ENCODE peak calls at places on chromosomes 16 and 17, in six cellular contexts. P is H1, I is neuronal stem cell, O is mesenchymal stem cell, U is IMR-90, X is trophoblast cell. L is an unnamed sample.

GRCh38 chr17:46143827-46144236 is 49.4 kb downstream of the KANSL1 start:
- DNase-seq in P (no peak), I (no peak), O (no peak), U (no peak), X (no peak), L (no peak)

GRCh38 chr16:85656351-85657266 is 32.1 kb downstream of the GINS2 start:
- DNase-seq in P (no peak), I (no peak), O (no peak), U (no peak), X (no peak), L (no peak)

GRCh38 chr16:57125969-57126368 is 33.6 kb downstream of the CPNE2 start:
- DNase-seq in P (no peak), I (no peak), O (no peak), U (no peak), X (no peak), L (no peak)

GRCh38 chr17:68697850-68698313 is 96.7 kb upstream of the FAM20A start:
- DNase-seq in P (no peak), I (no peak), O (peak; percentile 87), U (peak; percentile 68), X (peak; percentile 57), L (no peak)

GRCh38 chr17:81066072-81066471 is 31.1 kb downstream of the BAIAP2 start:
- DNase-seq in P (no peak), I (no peak), O (no peak), U (no peak), X (peak; percentile 46), L (no peak)

GRCh38 chr16:77414752-77415231 is 20.0 kb downstream of the ADAMTS18 start:
- DNase-seq in P (no peak), I (no peak), O (no peak), U (no peak), X (no peak), L (no peak)

GRCh38 chr16:68236804-68237242 is 896 bp upstream of the ESRP2 start:
- DNase-seq in P (no peak), I (no peak), O (no peak), U (no peak), X (no peak), L (no peak)

GRCh38 chr16:582614-583331 is 7.1 kb upstream of the RAB40C start:
- DNase-seq in P (peak; percentile 51), I (no peak), O (no peak), U (no peak), X (no peak), L (no peak)

GRCh38 chr16:46688101-46688656 is 799 bp downstream of the VPS35 start:
- DNase-seq in P (no peak), I (no peak), O (no peak), U (peak; percentile 20), X (no peak), L (no peak)

GRCh38 chr17:48636177-48637018 is 10.2 kb upstream of the HOXB9 start:
- DNase-seq in P (peak; percentile 98), I (peak; percentile 90), O (peak; percentile 94), U (peak; percentile 48), X (peak; percentile 85), L (peak; percentile 99)

GRCh38 chr16:70349783-70350182 is 3.1 kb downstream of the DDX19A start:
- DNase-seq in P (no peak), I (no peak), O (no peak), U (no peak), X (no peak), L (no peak)

GRCh38 chr17:47806026-47806912 is 15.3 kb downstream of the OSBPL7 start:
- DNase-seq in P (no peak), I (no peak), O (no peak), U (no peak), X (no peak), L (peak; percentile 17)

GRCh38 chr16:30723725-30724355 is 24.4 kb upstream of the PHKG2 start:
- DNase-seq in P (no peak), I (no peak), O (no peak), U (no peak), X (no peak), L (no peak)

GRCh38 chr16:17026600-17027242 is 444.0 kb downstream of the XYLT1 start:
- DNase-seq in P (no peak), I (no peak), O (no peak), U (no peak), X (no peak), L (no peak)

GRCh38 chr17:48860034-48860433 is 29.2 kb downstream of the CALCOCO2 start:
- DNase-seq in P (no peak), I (no peak), O (no peak), U (no peak), X (no peak), L (no peak)

GRCh38 chr16:35559911-35560636 is 2100.7 kb downstream of the TP53TG3F start:
- DNase-seq in P (no peak), I (no peak), O (no peak), U (no peak), X (no peak), L (no peak)

GRCh38 chr16:1257561-1258217 is 1.8 kb downstream of the TPSD1 start:
- DNase-seq in P (no peak), I (no peak), O (no peak), U (no peak), X (peak; percentile 58), L (no peak)

GRCh38 chr17:1752425-1752941 is 9.4 kb upstream of the SERPINF1 start:
- DNase-seq in P (no peak), I (no peak), O (no peak), U (no peak), X (no peak), L (peak; percentile 76)

GRCh38 chr16:26374279-26374925 is 682.6 kb downstream of the HS3ST4 start:
- DNase-seq in P (no peak), I (no peak), O (no peak), U (no peak), X (no peak), L (no peak)

GRCh38 chr16:50001144-50001543 is 23.9 kb upstream of the CNEP1R1 start:
- DNase-seq in P (no peak), I (no peak), O (no peak), U (no peak), X (no peak), L (no peak)

GRCh38 chr17:79399610-79400144 is 211.2 kb downstream of the RBFOX3 start:
- DNase-seq in P (no peak), I (no peak), O (no peak), U (no peak), X (no peak), L (no peak)

GRCh38 chr17:36148559-36149295 is 27.7 kb downstream of the TBC1D3B start:
- DNase-seq in P (peak; percentile 76), I (peak; percentile 65), O (peak; percentile 53), U (peak; percentile 55), X (peak; percentile 77), L (peak; percentile 89)

GRCh38 chr16:3059041-3059722 is 6.3 kb upstream of the IL32 start:
- DNase-seq in P (peak; percentile 96), I (peak; percentile 94), O (peak; percentile 94), U (peak; percentile 81), X (peak; percentile 96), L (peak; percentile 92)

GRCh38 chr17:7418472-7419152 is 1.5 kb upstream of the SPEM1 start:
- DNase-seq in P (no peak), I (no peak), O (no peak), U (no peak), X (no peak), L (no peak)

GRCh38 chr16:63363738-63364137 is 1327.5 kb upstream of the CDH8 start:
- DNase-seq in P (no peak), I (no peak), O (no peak), U (no peak), X (no peak), L (no peak)

GRCh38 chr16:30722443-30722842 is 23.5 kb downstream of the SRCAP start:
- DNase-seq in P (no peak), I (no peak), O (no peak), U (no peak), X (no peak), L (no peak)

GRCh38 chr17:72985882-72986720 is 106.4 kb downstream of the SLC39A11 start:
- DNase-seq in P (peak; percentile 84), I (peak; percentile 69), O (peak; percentile 66), U (peak; percentile 80), X (peak; percentile 88), L (peak; percentile 88)

GRCh38 chr17:34769049-34769448 is 189.7 kb downstream of the TMEM132E start:
- DNase-seq in P (no peak), I (no peak), O (no peak), U (no peak), X (no peak), L (no peak)
- H3K14ac ChIP-seq in P (no peak overlapping the region), I (no peak overlapping the region), O (no peak overlapping the region), U (no peak overlapping the region), X (no peak overlapping the region), L (no peak overlapping the region)

GRCh38 chr16:28974007-28974436 is 556 bp upstream of the SPNS1 start:
- DNase-seq in P (peak; percentile 71), I (peak; percentile 59), O (peak; percentile 80), U (peak; percentile 65), X (peak; percentile 70), L (peak; percentile 70)
- H4K8ac ChIP-seq in P (peak overlapping the region; percentile 89), I (no peak overlapping the region), O (peak overlapping the region; percentile 97), U (peak overlapping the region; percentile 97), X (peak overlapping the region; percentile 81), L (no peak overlapping the region)

GRCh38 chr16:12300946-12301500 is 324.5 kb downstream of the SNX29 start:
- DNase-seq in P (no peak), I (no peak), O (no peak), U (no peak), X (no peak), L (no peak)

GRCh38 chr16:12308060-12308459 is 331.5 kb downstream of the SNX29 start:
- DNase-seq in P (no peak), I (no peak), O (no peak), U (no peak), X (no peak), L (no peak)

GRCh38 chr16:12303649-12304048 is 327.1 kb downstream of the SNX29 start:
- DNase-seq in P (no peak), I (no peak), O (no peak), U (peak; percentile 17), X (no peak), L (no peak)

GRCh38 chr16:12305847-12306246 is 329.3 kb downstream of the SNX29 start:
- DNase-seq in P (no peak), I (no peak), O (no peak), U (no peak), X (no peak), L (no peak)

DNA sequence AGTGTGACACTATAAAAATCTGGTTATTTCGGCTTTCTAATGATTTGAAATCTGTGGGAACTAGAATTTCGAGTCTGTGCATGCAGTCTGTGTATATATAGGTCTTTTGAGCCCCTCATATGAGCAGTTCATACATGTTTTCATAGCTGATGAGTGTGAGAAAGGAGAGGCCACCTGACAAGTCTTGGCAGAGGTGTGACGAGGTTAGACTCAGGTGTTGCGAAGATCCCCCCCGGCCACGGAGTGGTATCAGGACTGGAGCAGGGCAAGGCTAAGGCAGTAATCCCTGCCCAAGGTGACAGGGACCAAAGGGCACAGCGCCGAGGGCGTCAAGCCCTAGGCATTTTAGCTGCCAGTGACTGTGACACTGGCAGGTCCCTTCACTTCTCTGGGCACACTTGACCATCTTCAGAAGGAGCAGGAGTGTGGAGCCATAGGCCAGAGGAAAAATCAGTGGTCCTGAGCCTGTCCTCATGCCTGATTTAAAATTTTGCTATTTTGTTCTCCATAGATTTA is 328.6 kb downstream of the SNX29 start:
- DNase-seq in P (no peak), I (no peak), O (no peak), U (no peak), X (no peak), L (no peak)
- H3K14ac ChIP-seq in P (no peak overlapping the region), I (no peak overlapping the region), O (peak overlapping the region; percentile 71), U (no peak overlapping the region), X (no peak overlapping the region), L (no peak overlapping the region)

GRCh38 chr17:58337600-58338453 is 9.2 kb upstream of the TSPOAP1 start:
- DNase-seq in P (peak; percentile 78), I (no peak), O (peak; percentile 86), U (peak; percentile 96), X (peak; percentile 47), L (peak; percentile 94)
- H4K8ac ChIP-seq in P (peak overlapping the region; percentile 93), I (peak overlapping the region; percentile 83), O (peak overlapping the region; percentile 78), U (peak overlapping the region; percentile 100), X (peak overlapping the region; percentile 41), L (peak overlapping the region; percentile 4)

L was measured in H9.